ENCODE peak calls at places on chromosomes 6 and 20, in seven cellular contexts. Z is foreskin fibroblast, V is OCI-LY7, M is IMR-90, J is mucosa of descending colon, O is NCI-H510A, X is EH. E is an unnamed sample.

GRCh38 chr20:58666702-58667101 is 15.6 kb downstream of the STX16 start:
- DNase-seq in Z (no peak), V (no peak), M (no peak), J (no peak), O (no peak), X (no peak), E (no peak)

GRCh38 chr6:161549977-161550655 is 276.3 kb upstream of the AGPAT4 start:
- DNase-seq in Z (no peak), V (no peak), M (no peak), J (no peak), O (peak; percentile 11), X (no peak), E (no peak)

GRCh38 chr20:24376523-24377085 is 92.8 kb upstream of the SYNDIG1 start:
- DNase-seq in Z (peak; percentile 53), V (no peak), M (peak; percentile 44), J (no peak), O (no peak), X (peak; percentile 51), E (no peak)

GRCh38 chr6:169019727-169020491 is 233.7 kb downstream of the THBS2 start:
- DNase-seq in Z (peak; percentile 20), V (no peak), M (peak; percentile 14), J (no peak), O (no peak), X (no peak), E (no peak)

GRCh38 chr20:8116067-8116811 is 15.8 kb upstream of the PLCB1 start:
- DNase-seq in Z (peak; percentile 87), V (no peak), M (peak; percentile 91), J (no peak), O (no peak), X (peak; percentile 75), E (no peak)

GRCh38 chr6:56820060-56820459 is 134.8 kb upstream of the BEND6 start:
- DNase-seq in Z (no peak), V (no peak), M (no peak), J (no peak), O (no peak), X (no peak), E (no peak)

GRCh38 chr6:96153775-96154174 is 138.0 kb downstream of the FUT9 start:
- DNase-seq in Z (no peak), V (no peak), M (no peak), J (no peak), O (no peak), X (no peak), E (no peak)

GRCh38 chr6:129659590-129660345 is 50.2 kb downstream of the ARHGAP18 start:
- DNase-seq in Z (no peak), V (no peak), M (peak; percentile 39), J (no peak), O (no peak), X (peak; percentile 87), E (no peak)

E was measured in tibial nerve.